ENCODE peak calls at places on chromosomes 6 and 20, in four cellular contexts. One of them, this sample, is unnamed.

GRCh38 chr6:40803897-40804702 is 216.9 kb upstream of the LRFN2 start:
- DNase-seq in COR-L47: no peak
- DNase-seq in amniotic stem cell: no peak
- DNase-seq in heart right ventricle: no peak
- DNase-seq in this sample: no peak

GRCh38 chr20:57315964-57316480 is 13.6 kb upstream of the SPO11 start:
- DNase-seq in amniotic stem cell: no peak
- DNase-seq in heart right ventricle: no peak
- DNase-seq in COR-L47: no peak
- DNase-seq in this sample: no peak

GRCh38 chr6:33173228-33174180 is 18.8 kb downstream of the COL11A2 start:
- DNase-seq in COR-L47: no peak
- DNase-seq in heart right ventricle: no peak
- DNase-seq in amniotic stem cell: no peak
- DNase-seq in this sample: no peak

GRCh38 chr20:16674243-16674642 is 55.6 kb upstream of the SNRPB2 start:
- DNase-seq in COR-L47: no peak
- DNase-seq in heart right ventricle: no peak
- DNase-seq in amniotic stem cell: no peak
- DNase-seq in this sample: no peak

GRCh38 chr20:19688031-19688806 is 69.8 kb upstream of the RIN2 start:
- DNase-seq in heart right ventricle: peak
- DNase-seq in amniotic stem cell: peak
- DNase-seq in COR-L47: no peak
- DNase-seq in this sample: peak

GRCh38 chr6:5898563-5898962 is 108.2 kb downstream of the NRN1 start:
- DNase-seq in amniotic stem cell: no peak
- DNase-seq in heart right ventricle: no peak
- DNase-seq in COR-L47: no peak
- DNase-seq in this sample: no peak

GRCh38 chr6:81450180-81450579 is 302.3 kb downstream of the TENT5A start:
- DNase-seq in heart right ventricle: no peak
- DNase-seq in amniotic stem cell: peak
- DNase-seq in COR-L47: no peak
- DNase-seq in this sample: no peak

GRCh38 chr6:157145656-157146285 is 177.5 kb downstream of the TMEM242 start:
- DNase-seq in heart right ventricle: no peak
- DNase-seq in amniotic stem cell: no peak
- DNase-seq in COR-L47: no peak
- DNase-seq in this sample: no peak

GRCh38 chr6:112956696-112957525 is 609.8 kb downstream of the RFPL4B start:
- DNase-seq in heart right ventricle: no peak
- DNase-seq in amniotic stem cell: peak
- DNase-seq in COR-L47: no peak
- DNase-seq in this sample: no peak

GRCh38 chr20:63270606-63271325 is 1.8 kb upstream of the ARFGAP1 start:
- DNase-seq in heart right ventricle: no peak
- DNase-seq in amniotic stem cell: no peak
- DNase-seq in COR-L47: no peak
- DNase-seq in this sample: no peak

GRCh38 chr6:24763578-24763977 is 11.2 kb upstream of the GMNN start:
- DNase-seq in heart right ventricle: no peak
- DNase-seq in amniotic stem cell: no peak
- DNase-seq in COR-L47: no peak
- DNase-seq in this sample: no peak

GRCh38 chr20:53100476-53100911 is 128.3 kb downstream of the TSHZ2 start:
- DNase-seq in heart right ventricle: no peak
- DNase-seq in COR-L47: no peak
- DNase-seq in amniotic stem cell: no peak
- DNase-seq in this sample: no peak

GRCh38 chr20:1810926-1811620 is 84.1 kb upstream of the SIRPA start:
- DNase-seq in amniotic stem cell: peak
- DNase-seq in COR-L47: no peak
- DNase-seq in heart right ventricle: no peak
- DNase-seq in this sample: no peak

GRCh38 chr6:33950891-33951889 is 147.4 kb upstream of the MLN start:
- DNase-seq in amniotic stem cell: no peak
- DNase-seq in COR-L47: no peak
- DNase-seq in heart right ventricle: no peak
- DNase-seq in this sample: peak

GRCh38 chr6:74574794-74575193 is 631.1 kb downstream of the COL12A1 start:
- DNase-seq in COR-L47: peak
- DNase-seq in heart right ventricle: no peak
- DNase-seq in amniotic stem cell: no peak
- DNase-seq in this sample: no peak

GRCh38 chr6:101747711-101748110 is 354.2 kb downstream of the GRIK2 start:
- DNase-seq in amniotic stem cell: no peak
- DNase-seq in COR-L47: no peak
- DNase-seq in heart right ventricle: peak
- DNase-seq in this sample: no peak

GRCh38 chr6:160069050-160069454 is 52.6 kb upstream of the SLC22A1 start:
- DNase-seq in COR-L47: no peak
- DNase-seq in heart right ventricle: no peak
- DNase-seq in amniotic stem cell: no peak
- DNase-seq in this sample: no peak

GRCh38 chr6:40247516-40248115 is 313.4 kb upstream of the MOCS1 start:
- DNase-seq in heart right ventricle: no peak
- DNase-seq in COR-L47: no peak
- DNase-seq in amniotic stem cell: no peak
- DNase-seq in this sample: no peak

GRCh38 chr6:149331871-149332270 is 14.4 kb downstream of the TAB2 start:
- DNase-seq in heart right ventricle: no peak
- DNase-seq in COR-L47: no peak
- DNase-seq in amniotic stem cell: no peak
- DNase-seq in this sample: no peak

GRCh38 chr20:17862171-17862570 is 106.4 kb downstream of the SNX5 start:
- DNase-seq in COR-L47: no peak
- DNase-seq in heart right ventricle: no peak
- DNase-seq in amniotic stem cell: no peak
- DNase-seq in this sample: no peak

GRCh38 chr20:38878798-38879197 is 47.4 kb upstream of the FAM83D start:
- DNase-seq in heart right ventricle: no peak
- DNase-seq in amniotic stem cell: no peak
- DNase-seq in COR-L47: no peak
- DNase-seq in this sample: no peak

GRCh38 chr6:170221753-170222400 is 69.0 kb downstream of the DLL1 start:
- DNase-seq in COR-L47: no peak
- DNase-seq in amniotic stem cell: no peak
- DNase-seq in heart right ventricle: no peak
- DNase-seq in this sample: no peak

GRCh38 chr20:5393218-5393870 is 76.6 kb upstream of the PROKR2 start:
- DNase-seq in COR-L47: no peak
- DNase-seq in amniotic stem cell: no peak
- DNase-seq in heart right ventricle: no peak
- DNase-seq in this sample: no peak

GRCh38 chr20:31606928-31607639 is 2.0 kb downstream of the ID1 start:
- DNase-seq in heart right ventricle: peak
- DNase-seq in amniotic stem cell: no peak
- DNase-seq in COR-L47: peak
- DNase-seq in this sample: no peak

GRCh38 chr6:163080228-163080627 is 334.3 kb upstream of the QKI start:
- DNase-seq in COR-L47: no peak
- DNase-seq in amniotic stem cell: no peak
- DNase-seq in heart right ventricle: no peak
- DNase-seq in this sample: no peak

GRCh38 chr6:122385857-122386256 is 13.6 kb upstream of the HSF2 start:
- DNase-seq in amniotic stem cell: no peak
- DNase-seq in heart right ventricle: no peak
- DNase-seq in COR-L47: no peak
- DNase-seq in this sample: no peak

GRCh38 chr6:143896096-143896880 is 32.0 kb downstream of the ZC2HC1B start:
- DNase-seq in amniotic stem cell: no peak
- DNase-seq in heart right ventricle: no peak
- DNase-seq in COR-L47: no peak
- DNase-seq in this sample: peak

GRCh38 chr6:56278186-56278585 is 30.8 kb upstream of the COL21A1 start:
- DNase-seq in heart right ventricle: no peak
- DNase-seq in amniotic stem cell: no peak
- DNase-seq in COR-L47: peak
- DNase-seq in this sample: no peak